ENCODE peak calls at places on chromosomes 13 and 19, in five cellular contexts. R, E, K, Z and H are unnamed samples.

GRCh38 chr13:29436721-29437250 is 158.7 kb downstream of the SLC7A1 start:
- DNase-seq in K (no peak), R (no peak), Z (no peak), E (no peak), H (no peak)

GRCh38 chr13:48448285-48448962 is 35.5 kb upstream of the LPAR6 start:
- DNase-seq in E (no peak), R (no peak), Z (no peak), K (no peak), H (no peak)

GRCh38 chr19:58398087-58398486 is 2.6 kb downstream of the RNF225 start:
- DNase-seq in E (no peak), Z (no peak), K (no peak), R (no peak), H (no peak)

GRCh38 chr19:42529248-42529764 is 1.0 kb upstream of the CEACAM1 start:
- DNase-seq in Z (peak), K (peak), R (no peak), E (peak), H (peak)

GRCh38 chr19:35777411-35777841 is 2.1 kb downstream of the ARHGAP33 start:
- DNase-seq in E (no peak), K (no peak), Z (no peak), R (no peak), H (no peak)

GRCh38 chr19:1087813-1088418 is 7.3 kb downstream of the POLR2E start:
- DNase-seq in Z (no peak), K (peak), R (no peak), E (no peak), H (no peak)

GRCh38 chr13:60120617-60121016 is 43.1 kb downstream of the DIAPH3 start:
- DNase-seq in K (no peak), E (no peak), R (no peak), Z (no peak), H (no peak)

GRCh38 chr19:46515879-46516350 is 20.2 kb upstream of the PNMA8B start:
- DNase-seq in E (no peak), K (no peak), R (no peak), Z (peak), H (peak)

GRCh38 chr19:36574762-36575161 is 1.7 kb upstream of the ZNF529 start:
- DNase-seq in K (no peak), E (no peak), Z (no peak), R (no peak), H (no peak)

GRCh38 chr13:46288570-46289259 is 77.0 kb downstream of the LRRC63 start:
- DNase-seq in E (no peak), Z (peak), K (no peak), R (no peak), H (peak)

GRCh38 chr19:33921165-33921564 is 124.5 kb downstream of the KCTD15 start:
- DNase-seq in R (no peak), Z (no peak), E (no peak), K (no peak), H (no peak)

GRCh38 chr13:89748716-89749115 is 1598.8 kb upstream of the MIR17HG start:
- DNase-seq in E (no peak), Z (no peak), R (no peak), K (no peak), H (no peak)

GRCh38 chr19:34314437-34315313 is 50.3 kb upstream of the GPI start:
- DNase-seq in K (no peak), E (no peak), R (no peak), Z (peak), H (no peak)

GRCh38 chr19:48551437-48552302 is at the start of gene SULT2B1:
- DNase-seq in Z (no peak), K (no peak), E (no peak), R (no peak), H (no peak)

GRCh38 chr19:34999498-35000337 is at the start of gene GRAMD1A:
- DNase-seq in Z (peak), E (peak), K (peak), R (peak), H (peak)

GRCh38 chr13:110361365-110361911 is 54.4 kb downstream of the COL4A2 start:
- DNase-seq in R (peak), E (no peak), Z (no peak), K (peak), H (no peak)

GRCh38 chr13:46383383-46383782 is 3.7 kb downstream of the RUBCNL start:
- DNase-seq in K (no peak), E (no peak), R (no peak), Z (peak), H (no peak)

GRCh38 chr13:71880753-71881541 is 13.9 kb upstream of the DACH1 start:
- DNase-seq in K (no peak), E (no peak), Z (no peak), R (no peak), H (no peak)

GRCh38 chr19:5191091-5191490 is 149.5 kb downstream of the PTPRS start:
- DNase-seq in E (no peak), Z (no peak), K (no peak), R (no peak), H (no peak)

GRCh38 chr13:97111705-97112104 is 110.4 kb upstream of the MBNL2 start:
- DNase-seq in Z (no peak), K (no peak), R (no peak), E (no peak), H (no peak)

GRCh38 chr13:22120646-22121045 is 449.8 kb downstream of the FGF9 start:
- DNase-seq in Z (no peak), E (no peak), R (no peak), K (no peak), H (no peak)

GRCh38 chr13:102911336-102911735 is 65.5 kb downstream of the ERCC5 start:
- DNase-seq in R (no peak), K (no peak), Z (no peak), E (no peak), H (no peak)

GRCh38 chr19:38389101-38389925 is 816 bp downstream of the SPRED3 start:
- DNase-seq in K (no peak), E (no peak), Z (no peak), R (peak), H (no peak)

GRCh38 chr19:1067341-1068103 is 555 bp downstream of the ARHGAP45 start:
- DNase-seq in K (no peak), Z (no peak), R (no peak), E (no peak), H (no peak)

GRCh38 chr13:51453308-51453958 is 597 bp upstream of the INTS6 start:
- DNase-seq in K (peak), R (peak), Z (peak), E (peak), H (peak)

GRCh38 chr19:47109541-47110375 is 3.8 kb downstream of the ZC3H4 start:
- DNase-seq in Z (no peak), R (no peak), K (no peak), E (no peak), H (no peak)

GRCh38 chr19:53892981-53893325 is 11.0 kb downstream of the PRKCG start:
- DNase-seq in R (no peak), E (no peak), K (no peak), Z (no peak), H (no peak)

GRCh38 chr19:39197808-39198207 is 1.0 kb downstream of the NCCRP1 start:
- DNase-seq in R (no peak), Z (no peak), E (no peak), K (no peak), H (no peak)

GRCh38 chr19:32817252-32817912 is 52.2 kb downstream of the SLC7A9 start:
- DNase-seq in K (no peak), Z (no peak), R (no peak), E (no peak), H (no peak)

GRCh38 chr13:50268500-50268899 is 253.3 kb downstream of the KCNRG start:
- DNase-seq in Z (no peak), K (no peak), R (no peak), E (no peak), H (no peak)

GRCh38 chr13:33213797-33214196 is 71.8 kb downstream of the STARD13 start:
- DNase-seq in K (no peak), R (no peak), E (no peak), Z (no peak), H (no peak)

GRCh38 chr19:46288896-46289588 is 7.8 kb upstream of the HIF3A start:
- DNase-seq in Z (no peak), K (peak), E (no peak), R (peak), H (no peak)

GRCh38 chr13:103931885-103932284 is 865.7 kb upstream of the SLC10A2 start:
- DNase-seq in R (no peak), Z (no peak), K (no peak), E (no peak), H (no peak)

GRCh38 chr19:41411682-41412265 is 14.2 kb downstream of the BCKDHA start:
- DNase-seq in E (no peak), K (peak), R (no peak), Z (no peak), H (no peak)
- TF ChIP-seq CTCF in E (no peak), K (no peak), R (no peak), Z (no peak), H (no peak)

GRCh38 chr19:13089139-13089856 is 13.4 kb downstream of the LYL1 start:
- DNase-seq in Z (no peak), R (no peak), E (no peak), K (no peak), H (no peak)
- TF ChIP-seq CTCF in Z (peak), R (peak), E (no peak), K (no peak), H (no peak)

GRCh38 chr19:51564791-51565190 is 6.3 kb upstream of the ZNF175 start:
- DNase-seq in Z (peak), E (no peak), K (no peak), R (no peak), H (peak)
- TF ChIP-seq CTCF in Z (peak), E (no peak), K (no peak), R (no peak), H (peak)

GRCh38 chr13:44439615-44440014 is 66.0 kb downstream of the SERP2 start:
- DNase-seq in K (no peak), E (no peak), R (no peak), Z (no peak), H (no peak)

GRCh38 chr13:44435142-44435982 is 61.7 kb downstream of the SERP2 start:
- DNase-seq in K (peak), Z (peak), R (peak), E (peak), H (peak)

GRCh38 chr13:44438234-44438579 is 64.6 kb downstream of the SERP2 start:
- DNase-seq in R (no peak), E (no peak), K (no peak), Z (no peak), H (no peak)

GRCh38 chr13:44436589-44437337 is 63.1 kb downstream of the SERP2 start:
- DNase-seq in R (peak), E (peak), K (peak), Z (no peak), H (peak)

DNA sequence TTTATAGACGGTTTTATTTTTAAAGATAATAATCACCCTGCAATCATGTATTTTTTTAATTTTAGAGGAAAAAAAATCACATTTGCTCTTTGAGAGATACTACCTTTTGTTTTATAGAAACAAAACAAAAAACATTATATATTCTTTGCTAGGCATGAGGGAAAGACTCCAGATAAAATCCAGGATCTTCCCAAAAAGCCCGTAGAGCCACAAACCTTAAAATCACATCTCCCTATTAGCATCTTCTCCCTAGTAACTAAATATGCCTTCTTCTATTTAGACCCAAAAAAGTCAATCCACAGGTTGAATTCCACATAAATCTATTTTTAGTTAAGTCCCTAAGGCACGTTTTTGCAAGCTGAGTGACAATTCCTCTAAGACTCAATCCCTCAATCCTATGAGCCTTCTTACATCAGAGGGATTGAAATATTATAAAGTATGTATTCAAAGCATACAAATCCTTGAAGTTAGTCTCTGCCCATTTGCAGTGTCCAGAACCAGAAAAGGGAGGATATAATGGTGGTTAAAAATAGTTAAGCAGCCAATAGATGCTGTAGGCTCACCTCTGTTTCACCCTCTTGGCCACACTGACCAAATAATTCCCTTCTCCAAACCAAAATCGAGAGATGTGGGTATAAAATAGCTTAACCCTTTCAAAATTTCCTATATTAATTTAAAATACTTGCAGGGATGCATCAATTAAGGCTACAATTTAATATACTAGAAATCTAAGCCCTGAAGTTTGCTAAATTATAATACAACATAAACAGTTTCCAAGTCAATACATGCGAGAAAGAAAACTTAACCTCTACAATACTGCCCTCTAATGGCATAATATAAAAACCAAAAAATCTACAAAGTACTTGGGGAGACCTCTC is 64.0 kb downstream of the SERP2 start:
- DNase-seq in K (no peak), E (no peak), R (no peak), Z (peak), H (peak)
- TF ChIP-seq CTCF in K (peak), E (no peak), R (peak), Z (no peak), H (peak)

DNA sequence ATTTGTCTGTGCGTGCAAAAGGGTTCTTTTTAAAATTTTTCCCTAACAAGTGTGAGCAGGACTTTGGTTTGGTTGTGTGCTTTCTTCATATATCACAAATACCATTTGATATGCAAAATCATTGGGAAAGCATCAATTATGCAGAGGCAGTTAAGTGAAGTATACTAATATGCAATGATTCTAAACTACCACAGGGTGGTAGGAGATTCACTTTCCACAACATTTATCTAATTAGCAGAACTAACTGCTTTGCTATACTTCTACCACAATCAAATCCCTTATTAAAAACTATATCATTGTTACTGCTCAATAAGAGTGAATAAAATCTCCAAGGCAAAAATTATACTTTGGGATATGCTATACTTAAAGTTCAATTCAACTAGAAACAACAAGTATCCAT is 2738.9 kb upstream of the PCDH20 start:
- DNase-seq in E (no peak), Z (no peak), R (no peak), K (no peak), H (no peak)
- TF ChIP-seq CTCF in E (no peak), Z (no peak), R (no peak), K (no peak), H (no peak)

GRCh38 chr13:99386911-99387788 is 80.0 kb upstream of the GPR183 start:
- DNase-seq in Z (peak), R (no peak), E (peak), K (no peak), H (peak)
- TF ChIP-seq CTCF in Z (peak), R (peak), E (no peak), K (peak), H (peak)